ENCODE peak calls at places on chromosomes 6 and 20, in four cellular contexts. B, A, W and N are unnamed samples.

GRCh38 chr20:56845546-56846081 is 216.5 kb downstream of the TFAP2C start:
- DNase-seq in B (no peak), A (no peak), W (no peak), N (no peak)

GRCh38 chr6:35724059-35724458 is 12.8 kb upstream of the ARMC12 start:
- DNase-seq in B (no peak), A (no peak), W (no peak), N (no peak)

GRCh38 chr20:43820742-43821330 is 93.8 kb upstream of the TOX2 start:
- DNase-seq in B (no peak), A (no peak), W (no peak), N (no peak)

GRCh38 chr6:36597775-36598174 is 3.6 kb downstream of the SRSF3 start:
- DNase-seq in B (no peak), A (no peak), W (no peak), N (no peak)

GRCh38 chr6:62746968-62747367 is 460.9 kb upstream of the KHDRBS2 start:
- DNase-seq in B (no peak), A (no peak), W (no peak), N (no peak)

GRCh38 chr20:2312876-2313275 is 17.1 kb downstream of the TGM3 start:
- DNase-seq in B (no peak), A (no peak), W (no peak), N (peak; percentile 19)

GRCh38 chr6:1524040-1524480 is 85.7 kb upstream of the FOXC1 start:
- DNase-seq in B (peak; percentile 64), A (peak; percentile 70), W (peak; percentile 78), N (peak; percentile 27)

GRCh38 chr6:28597217-28597835 is 71.6 kb downstream of the GPX5 start:
- DNase-seq in B (peak; percentile 76), A (no peak), W (no peak), N (peak; percentile 39)

GRCh38 chr20:44111712-44112335 is 75.2 kb downstream of the JPH2 start:
- DNase-seq in B (no peak), A (peak; percentile 50), W (no peak), N (peak; percentile 38)

GRCh38 chr6:108835218-108835850 is 12.9 kb upstream of the ARMC2 start:
- DNase-seq in B (peak; percentile 82), A (peak; percentile 85), W (peak; percentile 77), N (peak; percentile 78)

GRCh38 chr6:89716532-89716931 is 78.0 kb upstream of the LYRM2 start:
- DNase-seq in B (no peak), A (no peak), W (no peak), N (no peak)